ENCODE peak calls at places on chromosomes 5 and 9, in five cellular contexts. S is activated gamma-delta T cell treated with Interleukin-2 at 50 U/mL for 16 hours, B is putamen, T is RKO, W is GM03348. R is an unnamed sample.

GRCh38 chr5:59124983-59125960 is 542.4 kb downstream of the RAB3C start:
- DNase-seq in T (no peak), B (no peak), W (no peak), S (no peak), R (no peak)

GRCh38 chr9:35510745-35511428 is 21.0 kb downstream of the RUSC2 start:
- DNase-seq in B (no peak), T (peak), S (no peak), W (peak), R (peak)

GRCh38 chr9:40913928-40914673 is 214.4 kb downstream of the FOXD4L6 start:
- DNase-seq in W (no peak), T (no peak), S (no peak), B (no peak), R (no peak)

GRCh38 chr5:10679336-10679988 is 81.6 kb downstream of the DAP start:
- DNase-seq in S (no peak), B (no peak), W (no peak), T (no peak), R (no peak)

GRCh38 chr5:151805414-151806225 is 33.9 kb downstream of the G3BP1 start:
- DNase-seq in W (peak), T (no peak), S (no peak), B (no peak), R (no peak)

GRCh38 chr5:137072376-137073174 is 426.6 kb downstream of the SPOCK1 start:
- DNase-seq in T (no peak), B (peak), W (peak), S (no peak), R (no peak)

GRCh38 chr5:56176155-56176798 is 56.9 kb downstream of the ANKRD55 start:
- DNase-seq in W (peak), B (no peak), T (no peak), S (no peak), R (no peak)

GRCh38 chr9:105082843-105083242 is 154.9 kb upstream of the ABCA1 start:
- DNase-seq in W (no peak), B (no peak), S (no peak), T (no peak), R (no peak)

GRCh38 chr9:21803674-21804048 is 1.2 kb downstream of the MTAP start:
- DNase-seq in B (no peak), T (no peak), W (no peak), S (no peak), R (no peak)

GRCh38 chr9:136658849-136659535 is 3.7 kb upstream of the EGFL7 start:
- DNase-seq in S (peak), T (no peak), W (no peak), B (no peak), R (no peak)